ENCODE peak calls at places on chromosome 6, in eight cellular contexts. T is GM23338, R is epithelial cell of proximal tubule, I is HFF-Myc, U is GM12865, H is AG04450, E is cardiac muscle cell, A is coronary artery. K is an unnamed sample.

GRCh38 chr6:72748759-72749158 is 126.9 kb downstream of the KCNQ5 start:
- DNase-seq in T (no peak), R (peak), I (peak), U (peak), H (peak), E (no peak), A (no peak), K (peak)

GRCh38 chr6:147904416-147904815 is 395.9 kb downstream of the SAMD5 start:
- DNase-seq in T (no peak), R (no peak), I (no peak), U (no peak), H (no peak), E (no peak), A (no peak), K (no peak)

GRCh38 chr6:162099685-162100084 is 627.9 kb downstream of the PRKN start:
- DNase-seq in T (no peak), R (peak), I (peak), U (no peak), H (peak), E (no peak), A (no peak), K (peak)

GRCh38 chr6:37632291-37632690 is 65.4 kb downstream of the MDGA1 start:
- DNase-seq in T (no peak), R (no peak), I (no peak), U (no peak), H (no peak), E (no peak), A (no peak), K (no peak)

GRCh38 chr6:40789143-40789764 is 202.1 kb upstream of the LRFN2 start:
- DNase-seq in T (peak), R (no peak), I (no peak), U (peak), H (no peak), E (no peak), A (no peak), K (no peak)

GRCh38 chr6:127458817-127459216 is 372 bp downstream of the KIAA0408 start:
- DNase-seq in T (no peak), R (no peak), I (no peak), U (no peak), H (no peak), E (peak), A (no peak), K (no peak)

GRCh38 chr6:14903176-14904088 is 342.4 kb upstream of the JARID2 start:
- DNase-seq in T (no peak), R (no peak), I (no peak), U (no peak), H (no peak), E (no peak), A (no peak), K (no peak)

GRCh38 chr6:81751388-81752083 is 945 bp downstream of the TENT5A start:
- DNase-seq in T (peak), R (no peak), I (no peak), U (no peak), H (no peak), E (peak), A (peak), K (no peak)

GRCh38 chr6:4568138-4568537 is 208.1 kb upstream of the CDYL start:
- DNase-seq in T (no peak), R (no peak), I (no peak), U (no peak), H (no peak), E (no peak), A (peak), K (no peak)

GRCh38 chr6:163406320-163406719 is 8.2 kb upstream of the QKI start:
- DNase-seq in T (no peak), R (no peak), I (no peak), U (no peak), H (no peak), E (no peak), A (no peak), K (no peak)

GRCh38 chr6:53658992-53659391 is 6.6 kb downstream of the KLHL31 start:
- DNase-seq in T (no peak), R (no peak), I (no peak), U (no peak), H (no peak), E (no peak), A (no peak), K (no peak)

GRCh38 chr6:79949235-79949634 is 1.9 kb upstream of the ELOVL4 start:
- DNase-seq in T (peak), R (peak), I (no peak), U (peak), H (peak), E (peak), A (no peak), K (peak)

GRCh38 chr6:111722220-111722731 is 116.6 kb upstream of the TRAF3IP2 start:
- DNase-seq in T (no peak), R (peak), I (peak), U (no peak), H (peak), E (no peak), A (no peak), K (peak)

GRCh38 chr6:96522469-96523009 is 933 bp downstream of the UFL1 start:
- DNase-seq in T (no peak), R (no peak), I (no peak), U (peak), H (no peak), E (peak), A (no peak), K (no peak)

GRCh38 chr6:123529058-123529457 is 107.7 kb downstream of the TRDN start:
- DNase-seq in T (no peak), R (peak), I (no peak), U (no peak), H (no peak), E (no peak), A (no peak), K (no peak)

GRCh38 chr6:113630738-113631535 is 226.2 kb upstream of the MARCKS start:
- DNase-seq in T (no peak), R (peak), I (no peak), U (peak), H (no peak), E (peak), A (no peak), K (no peak)

GRCh38 chr6:49551126-49551865 is 828 bp downstream of the C6orf141 start:
- DNase-seq in T (peak), R (no peak), I (no peak), U (no peak), H (no peak), E (peak), A (no peak), K (no peak)

GRCh38 chr6:47116086-47116485 is 74.0 kb upstream of the ADGRF1 start:
- DNase-seq in T (no peak), R (no peak), I (no peak), U (no peak), H (no peak), E (no peak), A (no peak), K (no peak)

GRCh38 chr6:120489941-120490340 is 844.3 kb downstream of the TBC1D32 start:
- DNase-seq in T (no peak), R (no peak), I (no peak), U (no peak), H (no peak), E (no peak), A (no peak), K (no peak)

GRCh38 chr6:130513770-130514169 is 148.0 kb downstream of the TMEM200A start:
- DNase-seq in T (no peak), R (peak), I (peak), U (peak), H (no peak), E (no peak), A (no peak), K (peak)

GRCh38 chr6:163943647-163944395 is 529.3 kb downstream of the QKI start:
- DNase-seq in T (peak), R (no peak), I (no peak), U (no peak), H (no peak), E (peak), A (no peak), K (no peak)

GRCh38 chr6:71406871-71407860 is 118.6 kb downstream of the OGFRL1 start:
- DNase-seq in T (peak), R (no peak), I (no peak), U (no peak), H (no peak), E (no peak), A (no peak), K (no peak)

GRCh38 chr6:57074383-57074782 is 15.6 kb upstream of the ZNF451 start:
- DNase-seq in T (no peak), R (no peak), I (no peak), U (no peak), H (no peak), E (no peak), A (no peak), K (no peak)

GRCh38 chr6:111522393-111523020 is 39.5 kb upstream of the REV3L start:
- DNase-seq in T (no peak), R (no peak), I (no peak), U (peak), H (no peak), E (no peak), A (no peak), K (no peak)

GRCh38 chr6:84902354-84902928 is 138.0 kb upstream of the TBX18 start:
- DNase-seq in T (no peak), R (peak), I (no peak), U (no peak), H (no peak), E (no peak), A (no peak), K (no peak)

GRCh38 chr6:131379951-131380350 is 193.1 kb upstream of the ARG1 start:
- DNase-seq in T (no peak), R (no peak), I (peak), U (no peak), H (peak), E (no peak), A (no peak), K (peak)

GRCh38 chr6:87731818-87732661 is 30.0 kb upstream of the AKIRIN2 start:
- DNase-seq in T (peak), R (peak), I (peak), U (peak), H (peak), E (no peak), A (peak), K (peak)

GRCh38 chr6:113363866-113364265 is 493.3 kb upstream of the MARCKS start:
- DNase-seq in T (no peak), R (no peak), I (no peak), U (no peak), H (no peak), E (no peak), A (no peak), K (no peak)

GRCh38 chr6:89198235-89198634 is 18.9 kb downstream of the GABRR1 start:
- DNase-seq in T (no peak), R (no peak), I (no peak), U (no peak), H (no peak), E (no peak), A (no peak), K (no peak)

GRCh38 chr6:14321992-14322772 is 204.6 kb downstream of the CD83 start:
- DNase-seq in T (peak), R (no peak), I (no peak), U (no peak), H (no peak), E (no peak), A (no peak), K (no peak)

GRCh38 chr6:150549577-150550184 is 50.0 kb upstream of the PLEKHG1 start:
- DNase-seq in T (no peak), R (no peak), I (no peak), U (no peak), H (no peak), E (no peak), A (no peak), K (no peak)

GRCh38 chr6:87293526-87293925 is 28.9 kb upstream of the SMIM8 start:
- DNase-seq in T (no peak), R (no peak), I (no peak), U (no peak), H (no peak), E (no peak), A (no peak), K (no peak)

GRCh38 chr6:90496191-90496590 is 90.7 kb downstream of the MAP3K7 start:
- DNase-seq in T (no peak), R (no peak), I (no peak), U (no peak), H (no peak), E (no peak), A (no peak), K (no peak)

GRCh38 chr6:112296122-112296521 is 41.8 kb upstream of the LAMA4 start:
- DNase-seq in T (peak), R (no peak), I (no peak), U (peak), H (no peak), E (peak), A (no peak), K (no peak)

GRCh38 chr6:34484899-34485298 is 19.0 kb downstream of the PACSIN1 start:
- DNase-seq in T (no peak), R (no peak), I (no peak), U (peak), H (no peak), E (no peak), A (no peak), K (no peak)

GRCh38 chr6:162157157-162157556 is 570.4 kb downstream of the PRKN start:
- DNase-seq in T (no peak), R (no peak), I (no peak), U (peak), H (no peak), E (no peak), A (no peak), K (no peak)

GRCh38 chr6:132752255-132752654 is 5.4 kb downstream of the VNN2 start:
- DNase-seq in T (no peak), R (no peak), I (no peak), U (no peak), H (no peak), E (no peak), A (no peak), K (no peak)

GRCh38 chr6:2951723-2952122 is 19.6 kb downstream of the SERPINB6 start:
- DNase-seq in T (peak), R (no peak), I (no peak), U (no peak), H (no peak), E (no peak), A (no peak), K (no peak)

GRCh38 chr6:31641370-31641769 is 11.1 kb downstream of the BAG6 start:
- DNase-seq in T (no peak), R (no peak), I (no peak), U (no peak), H (no peak), E (no peak), A (no peak), K (no peak)
- TF ChIP-seq CTCF in T (no peak), R (no peak), I (no peak), U (no peak), H (no peak), E (no peak), A (no peak), K (no peak)

DNA sequence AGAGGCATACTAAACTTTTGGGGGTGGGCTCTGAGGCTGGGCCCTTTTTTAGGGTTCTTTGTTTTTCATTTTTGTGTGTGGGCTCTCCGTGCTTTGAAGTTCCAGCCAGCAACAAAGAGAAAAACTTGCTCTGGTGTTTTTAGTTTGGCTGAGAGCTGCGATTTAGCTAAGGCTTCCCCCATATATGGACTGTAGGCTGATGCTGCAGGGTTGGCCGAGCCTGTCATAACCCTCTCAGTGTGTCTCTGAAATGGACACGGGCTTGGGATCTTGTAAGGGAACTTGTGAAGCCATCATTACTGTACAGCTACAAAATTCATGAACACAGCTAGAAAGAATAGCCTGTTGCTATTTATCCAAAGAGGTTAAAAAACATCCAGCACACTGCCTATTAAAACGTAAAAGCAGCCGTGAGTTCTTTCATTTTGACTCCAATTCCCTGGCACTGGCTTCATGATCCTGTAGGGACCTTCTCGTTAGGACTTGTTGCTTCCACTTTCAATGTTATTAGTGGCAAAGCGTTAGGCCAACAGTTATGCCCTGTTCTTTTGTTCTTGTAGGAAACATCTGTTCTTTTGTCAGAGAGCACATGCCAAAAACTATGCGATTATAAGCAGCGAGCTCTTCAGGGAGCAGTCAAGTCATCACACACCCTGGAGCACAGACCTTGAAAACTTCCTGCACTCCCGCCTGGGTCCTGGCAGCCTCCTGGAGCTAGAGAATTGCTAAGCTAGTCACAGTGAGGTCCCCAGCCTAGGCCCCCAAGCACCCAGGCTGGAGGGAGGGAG is 609.7 kb upstream of the ARID1B start:
- DNase-seq in T (no peak), R (no peak), I (no peak), U (no peak), H (peak), E (no peak), A (no peak), K (no peak)
- H3K4me3 ChIP-seq in T (no peak), R (no peak), I (no peak), U (no peak), H (peak), E (no peak), A (peak), K (no peak)

DNA sequence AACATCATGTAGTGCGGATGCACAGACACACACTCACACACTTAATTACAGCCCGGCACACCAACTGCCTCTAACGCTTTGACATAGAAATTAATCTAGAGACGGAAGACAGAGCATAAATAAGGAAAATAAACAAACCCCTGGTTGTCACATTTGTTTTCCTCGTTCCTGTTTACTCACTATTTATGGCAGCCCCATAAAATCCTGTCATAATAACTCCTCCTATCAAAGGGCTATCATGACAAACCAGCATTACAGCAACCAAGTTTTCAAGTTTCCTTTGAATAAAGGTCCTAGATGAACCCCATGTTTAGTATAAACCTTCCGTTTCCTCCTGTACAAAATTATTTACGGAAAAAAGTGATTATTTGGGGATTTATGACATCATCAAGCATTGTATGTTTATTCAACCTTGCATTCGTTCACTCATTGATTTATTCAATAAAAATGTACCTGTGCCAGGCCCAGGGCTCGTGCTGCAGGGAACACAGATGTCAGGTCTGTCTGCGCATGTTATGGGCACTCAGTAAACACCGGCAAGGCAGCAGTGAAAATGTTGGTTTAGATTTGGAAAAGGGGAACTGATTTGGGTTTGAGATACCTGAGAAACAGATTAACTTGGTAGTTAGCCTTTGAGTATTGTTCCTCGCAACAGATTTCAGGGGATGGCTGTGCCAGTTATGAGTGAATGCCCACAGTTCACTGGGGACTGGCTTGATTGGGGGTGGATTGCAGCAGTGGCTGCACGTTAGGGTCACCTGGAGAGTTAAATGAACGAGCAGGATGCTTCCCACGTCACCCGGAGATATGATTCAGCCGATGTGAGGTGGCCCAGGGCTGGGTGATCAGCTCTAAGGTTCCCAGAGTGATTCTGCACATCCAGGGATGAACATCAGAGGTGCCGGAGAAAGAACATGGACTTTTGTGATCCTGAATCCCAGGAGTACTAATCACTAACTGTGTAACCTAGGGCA is 295.3 kb upstream of the FOXQ1 start:
- DNase-seq in T (no peak), R (no peak), I (no peak), U (no peak), H (no peak), E (no peak), A (peak), K (no peak)
- TF ChIP-seq CTCF in T (no peak), R (no peak), I (no peak), U (no peak), H (no peak), E (no peak), A (no peak), K (no peak)

GRCh38 chr6:138652824-138653223 is 120.7 kb upstream of the CCDC28A start:
- DNase-seq in T (no peak), R (no peak), I (no peak), U (no peak), H (no peak), E (no peak), A (no peak), K (no peak)

GRCh38 chr6:138645976-138646640 is 127.5 kb upstream of the CCDC28A start:
- DNase-seq in T (no peak), R (no peak), I (no peak), U (no peak), H (no peak), E (no peak), A (no peak), K (no peak)

GRCh38 chr6:138647006-138647405 is 126.6 kb upstream of the CCDC28A start:
- DNase-seq in T (no peak), R (no peak), I (no peak), U (no peak), H (peak), E (no peak), A (no peak), K (peak)

GRCh38 chr6:138651491-138651890 is 122.1 kb upstream of the CCDC28A start:
- DNase-seq in T (no peak), R (no peak), I (no peak), U (no peak), H (no peak), E (no peak), A (no peak), K (no peak)

DNA sequence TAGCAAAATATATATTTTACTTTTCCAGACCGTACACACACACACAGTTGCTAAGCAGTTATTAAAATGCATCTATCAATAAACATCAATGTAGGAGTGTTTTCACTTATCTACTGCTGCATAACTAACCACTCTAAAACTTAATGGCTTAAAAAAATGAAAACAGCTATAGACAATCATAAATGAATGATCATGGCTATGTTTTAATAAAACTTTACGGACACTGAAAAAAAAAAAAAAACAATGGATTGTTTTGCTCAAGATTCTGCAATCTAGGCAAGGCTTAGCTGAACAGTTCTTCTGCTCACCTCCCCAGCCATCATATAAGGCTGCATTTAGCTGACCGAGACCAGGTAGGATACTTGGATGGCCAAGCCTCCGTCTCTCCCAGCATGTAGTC is 125.4 kb upstream of the CCDC28A start:
- DNase-seq in T (no peak), R (no peak), I (no peak), U (no peak), H (no peak), E (no peak), A (no peak), K (no peak)
- H3K4me3 ChIP-seq in T (no peak), R (no peak), I (no peak), U (no peak), H (no peak), E (no peak), A (no peak), K (no peak)